ENCODE peak calls at places on chromosomes 6 and 20, in nine cellular contexts. U is body of pancreas; Y is stimulated activated naive CD8-positive, alpha-beta T cell treated with anti-CD3 and anti-CD28 coated beads, Interleukin-15, Interleukin-2, amounts not matched to agents 100 U/mL and 50 U/mL, for 24 hours; G is CD4-positive, alpha-beta T cell; C is cardiac fibroblast; K is memory B cell; F is A172; I is choroid plexus epithelial cell; T is T follicular helper cell. E is an unnamed sample.

GRCh38 chr6:88982720-88983119 is 19.3 kb upstream of the RNGTT start:
- DNase-seq in C (peak; percentile 87), U (peak; percentile 73), Y (no peak), T (no peak), G (no peak), K (peak; percentile 43), F (peak; percentile 64), I (peak; percentile 85), E (peak; percentile 86)

GRCh38 chr6:116012471-116012949 is 48.2 kb downstream of the FRK start:
- DNase-seq in C (peak; percentile 58), Y (no peak), I (peak; percentile 60), U (no peak), G (no peak), K (no peak), T (no peak), F (peak; percentile 5), E (peak; percentile 35)

GRCh38 chr6:111668410-111668809 is 62.7 kb upstream of the TRAF3IP2 start:
- DNase-seq in G (no peak), K (no peak), Y (no peak), F (no peak), T (no peak), U (no peak), I (no peak), C (no peak), E (no peak)

GRCh38 chr20:10935658-10936057 is 261.9 kb upstream of the JAG1 start:
- DNase-seq in F (no peak), I (no peak), G (no peak), K (no peak), T (no peak), U (no peak), C (peak; percentile 51), Y (no peak), E (no peak)

GRCh38 chr20:58537831-58538230 is 22.6 kb upstream of the APCDD1L start:
- DNase-seq in I (no peak), G (no peak), K (no peak), Y (no peak), U (no peak), T (no peak), C (no peak), F (no peak), E (no peak)

GRCh38 chr20:22568872-22569344 is 15.5 kb downstream of the FOXA2 start:
- DNase-seq in G (no peak), C (no peak), K (no peak), I (no peak), F (no peak), Y (no peak), T (no peak), U (peak; percentile 47), E (no peak)

GRCh38 chr6:130218136-130218535 is 4.6 kb downstream of the SAMD3 start:
- DNase-seq in T (no peak), K (no peak), Y (no peak), I (no peak), U (no peak), F (no peak), C (no peak), G (no peak), E (no peak)

GRCh38 chr20:62269378-62269777 is 31.1 kb downstream of the OSBPL2 start:
- DNase-seq in G (no peak), K (no peak), U (no peak), F (no peak), T (no peak), I (no peak), C (no peak), Y (no peak), E (no peak)

GRCh38 chr20:53642196-53643030 is 48.8 kb upstream of the ZNF217 start:
- DNase-seq in C (peak; percentile 64), K (no peak), F (peak; percentile 77), T (peak; percentile 38), U (peak; percentile 85), Y (peak; percentile 58), G (no peak), I (peak; percentile 66), E (peak; percentile 59)

GRCh38 chr20:32018269-32019155 is 8.3 kb downstream of the CCM2L start:
- DNase-seq in C (no peak), Y (peak; percentile 64), F (no peak), U (peak; percentile 81), K (peak; percentile 18), T (peak; percentile 27), I (no peak), G (peak; percentile 22), E (no peak)

GRCh38 chr6:156350337-156350736 is 426.8 kb upstream of the ARID1B start:
- DNase-seq in T (no peak), Y (no peak), I (no peak), U (no peak), C (no peak), F (no peak), K (no peak), G (no peak), E (no peak)

GRCh38 chr20:63513207-63513606 is 7.4 kb upstream of the PPDPF start:
- DNase-seq in G (no peak), I (no peak), T (no peak), U (no peak), Y (no peak), C (no peak), F (no peak), K (no peak), E (no peak)

GRCh38 chr20:41004561-41005360 is 23.9 kb upstream of the TOP1 start:
- DNase-seq in Y (peak; percentile 24), T (no peak), F (peak; percentile 26), U (no peak), G (no peak), I (peak; percentile 28), K (no peak), C (peak; percentile 21), E (no peak)

GRCh38 chr6:43013020-43013842 is 515 bp downstream of the MEA1 start:
- DNase-seq in Y (no peak), I (peak; percentile 35), F (peak; percentile 41), G (no peak), U (no peak), T (no peak), K (no peak), C (peak; percentile 50), E (peak; percentile 22)